ENCODE peak calls at places on chromosomes 16 and 17, in ten cellular contexts. One of them, this sample, is unnamed.

GRCh38 chr16:24700549-24701392 is 28.7 kb upstream of the TNRC6A start:
- DNase-seq in iPS DF 19.7: peak; percentile 57
- DNase-seq in HFFc6: peak; percentile 98
- DNase-seq in activated CD4-positive, alpha-beta memory T cell treated with anti-CD3 and anti-CD28 coated beads for 36 hours: no peak
- DNase-seq in fibroblast of lung: peak; percentile 99
- DNase-seq in activated CD8-positive, alpha-beta memory T cell treated with anti-CD3 and anti-CD28 coated beads, Interleukin-2, amount 10 ng/mL, durations not matched to agents 7 days and 5 days: no peak
- DNase-seq in head of caudate nucleus: peak; percentile 49
- DNase-seq in SW 1271: peak; percentile 79
- DNase-seq in stomach: peak; percentile 46
- DNase-seq in HuH-7: no peak
- DNase-seq in this sample: peak; percentile 90

GRCh38 chr17:39098474-39099090 is 52.9 kb downstream of the PLXDC1 start:
- DNase-seq in iPS DF 19.7: no peak
- DNase-seq in HFFc6: no peak
- DNase-seq in activated CD4-positive, alpha-beta memory T cell treated with anti-CD3 and anti-CD28 coated beads for 36 hours: no peak
- DNase-seq in fibroblast of lung: no peak
- DNase-seq in activated CD8-positive, alpha-beta memory T cell treated with anti-CD3 and anti-CD28 coated beads, Interleukin-2, amount 10 ng/mL, durations not matched to agents 7 days and 5 days: no peak
- DNase-seq in head of caudate nucleus: no peak
- DNase-seq in SW 1271: no peak
- DNase-seq in stomach: no peak
- DNase-seq in HuH-7: no peak
- DNase-seq in this sample: no peak

GRCh38 chr16:51287231-51287630 is 136.2 kb upstream of the SALL1 start:
- DNase-seq in iPS DF 19.7: no peak
- DNase-seq in HFFc6: no peak
- DNase-seq in activated CD4-positive, alpha-beta memory T cell treated with anti-CD3 and anti-CD28 coated beads for 36 hours: no peak
- DNase-seq in fibroblast of lung: no peak
- DNase-seq in activated CD8-positive, alpha-beta memory T cell treated with anti-CD3 and anti-CD28 coated beads, Interleukin-2, amount 10 ng/mL, durations not matched to agents 7 days and 5 days: no peak
- DNase-seq in head of caudate nucleus: no peak
- DNase-seq in SW 1271: no peak
- DNase-seq in stomach: no peak
- DNase-seq in HuH-7: no peak
- DNase-seq in this sample: no peak

GRCh38 chr17:73972056-73972455 is 231.4 kb upstream of the RPL38 start:
- DNase-seq in iPS DF 19.7: no peak
- DNase-seq in HFFc6: no peak
- DNase-seq in activated CD4-positive, alpha-beta memory T cell treated with anti-CD3 and anti-CD28 coated beads for 36 hours: no peak
- DNase-seq in fibroblast of lung: no peak
- DNase-seq in activated CD8-positive, alpha-beta memory T cell treated with anti-CD3 and anti-CD28 coated beads, Interleukin-2, amount 10 ng/mL, durations not matched to agents 7 days and 5 days: no peak
- DNase-seq in head of caudate nucleus: no peak
- DNase-seq in SW 1271: no peak
- DNase-seq in stomach: no peak
- DNase-seq in HuH-7: no peak
- DNase-seq in this sample: no peak

GRCh38 chr17:75822119-75822799 is 21.9 kb downstream of the UNC13D start:
- DNase-seq in iPS DF 19.7: no peak
- DNase-seq in HFFc6: no peak
- DNase-seq in activated CD4-positive, alpha-beta memory T cell treated with anti-CD3 and anti-CD28 coated beads for 36 hours: peak; percentile 52
- DNase-seq in fibroblast of lung: no peak
- DNase-seq in activated CD8-positive, alpha-beta memory T cell treated with anti-CD3 and anti-CD28 coated beads, Interleukin-2, amount 10 ng/mL, durations not matched to agents 7 days and 5 days: no peak
- DNase-seq in head of caudate nucleus: no peak
- DNase-seq in SW 1271: no peak
- DNase-seq in stomach: peak; percentile 88
- DNase-seq in HuH-7: no peak
- DNase-seq in this sample: peak; percentile 48

GRCh38 chr16:49632111-49632797 is 223.7 kb downstream of the ZNF423 start:
- DNase-seq in iPS DF 19.7: no peak
- DNase-seq in HFFc6: no peak
- DNase-seq in activated CD4-positive, alpha-beta memory T cell treated with anti-CD3 and anti-CD28 coated beads for 36 hours: no peak
- DNase-seq in fibroblast of lung: no peak
- DNase-seq in activated CD8-positive, alpha-beta memory T cell treated with anti-CD3 and anti-CD28 coated beads, Interleukin-2, amount 10 ng/mL, durations not matched to agents 7 days and 5 days: no peak
- DNase-seq in head of caudate nucleus: no peak
- DNase-seq in SW 1271: no peak
- DNase-seq in stomach: no peak
- DNase-seq in HuH-7: no peak
- DNase-seq in this sample: no peak

GRCh38 chr17:72615627-72615991 is 476.9 kb downstream of the SLC39A11 start:
- DNase-seq in iPS DF 19.7: no peak
- DNase-seq in HFFc6: no peak
- DNase-seq in activated CD4-positive, alpha-beta memory T cell treated with anti-CD3 and anti-CD28 coated beads for 36 hours: no peak
- DNase-seq in fibroblast of lung: no peak
- DNase-seq in activated CD8-positive, alpha-beta memory T cell treated with anti-CD3 and anti-CD28 coated beads, Interleukin-2, amount 10 ng/mL, durations not matched to agents 7 days and 5 days: no peak
- DNase-seq in head of caudate nucleus: no peak
- DNase-seq in SW 1271: no peak
- DNase-seq in stomach: no peak
- DNase-seq in HuH-7: no peak
- DNase-seq in this sample: no peak

GRCh38 chr16:2253293-2253692 is 1.9 kb upstream of the ECI1 start:
- DNase-seq in iPS DF 19.7: no peak
- DNase-seq in HFFc6: no peak
- DNase-seq in activated CD4-positive, alpha-beta memory T cell treated with anti-CD3 and anti-CD28 coated beads for 36 hours: no peak
- DNase-seq in fibroblast of lung: no peak
- DNase-seq in activated CD8-positive, alpha-beta memory T cell treated with anti-CD3 and anti-CD28 coated beads, Interleukin-2, amount 10 ng/mL, durations not matched to agents 7 days and 5 days: no peak
- DNase-seq in head of caudate nucleus: no peak
- DNase-seq in SW 1271: no peak
- DNase-seq in stomach: no peak
- DNase-seq in HuH-7: no peak
- DNase-seq in this sample: no peak

GRCh38 chr17:39538875-39539274 is 68.8 kb downstream of the NEUROD2 start:
- DNase-seq in iPS DF 19.7: no peak
- DNase-seq in HFFc6: peak; percentile 6
- DNase-seq in activated CD4-positive, alpha-beta memory T cell treated with anti-CD3 and anti-CD28 coated beads for 36 hours: no peak
- DNase-seq in fibroblast of lung: no peak
- DNase-seq in activated CD8-positive, alpha-beta memory T cell treated with anti-CD3 and anti-CD28 coated beads, Interleukin-2, amount 10 ng/mL, durations not matched to agents 7 days and 5 days: no peak
- DNase-seq in head of caudate nucleus: no peak
- DNase-seq in SW 1271: no peak
- DNase-seq in stomach: no peak
- DNase-seq in HuH-7: no peak
- DNase-seq in this sample: no peak

This sample was measured in T47D.